ENCODE peak calls at places on chromosomes 2 and 18, in six cellular contexts. R is CD8-positive, alpha-beta T cell; J is GM06990; Y is AG09309; K is GM12864; S is astrocyte of the spinal cord. M is an unnamed sample.

GRCh38 chr18:7803956-7804469 is 236.9 kb downstream of the PTPRM start:
- DNase-seq in R (no peak), J (no peak), Y (no peak), K (no peak), S (no peak), M (no peak)

GRCh38 chr2:35973737-35974132 is 381.8 kb upstream of the CRIM1 start:
- DNase-seq in R (no peak), J (no peak), Y (no peak), K (no peak), S (no peak), M (no peak)

GRCh38 chr18:23237524-23238151 is 102.4 kb downstream of the CABLES1 start:
- DNase-seq in R (peak), J (peak), Y (no peak), K (peak), S (peak), M (no peak)

GRCh38 chr2:208407667-208408066 is 1.1 kb downstream of the PTH2R start:
- DNase-seq in R (no peak), J (no peak), Y (no peak), K (no peak), S (peak), M (no peak)

GRCh38 chr2:160022162-160022561 is 40.3 kb downstream of the PLA2R1 start:
- DNase-seq in R (no peak), J (no peak), Y (no peak), K (peak), S (no peak), M (no peak)

GRCh38 chr2:17471979-17472378 is 46.3 kb downstream of the RAD51AP2 start:
- DNase-seq in R (no peak), J (no peak), Y (no peak), K (no peak), S (no peak), M (no peak)

GRCh38 chr2:113098532-113098931 is 28.9 kb upstream of the IL1RN start:
- DNase-seq in R (no peak), J (no peak), Y (no peak), K (no peak), S (no peak), M (no peak)

GRCh38 chr18:72544092-72544886 is at the start of gene CBLN2:
- DNase-seq in R (no peak), J (peak), Y (no peak), K (no peak), S (peak), M (peak)

GRCh38 chr18:23115683-23116096 is 19.6 kb upstream of the CABLES1 start:
- DNase-seq in R (no peak), J (no peak), Y (peak), K (no peak), S (peak), M (no peak)

GRCh38 chr18:23200751-23201150 is 65.5 kb downstream of the CABLES1 start:
- DNase-seq in R (no peak), J (no peak), Y (no peak), K (no peak), S (no peak), M (no peak)

GRCh38 chr2:211085056-211085680 is 528.8 kb downstream of the CPS1 start:
- DNase-seq in R (no peak), J (no peak), Y (no peak), K (no peak), S (peak), M (no peak)

GRCh38 chr18:54871231-54871630 is 43.0 kb downstream of the RAB27B start:
- DNase-seq in R (no peak), J (no peak), Y (no peak), K (no peak), S (no peak), M (no peak)

GRCh38 chr18:23877371-23877770 is 137.2 kb upstream of the TTC39C start:
- DNase-seq in R (no peak), J (no peak), Y (no peak), K (no peak), S (no peak), M (no peak)

GRCh38 chr2:173462908-173463840 is 108.5 kb downstream of the CDCA7 start:
- DNase-seq in R (no peak), J (no peak), Y (no peak), K (no peak), S (no peak), M (no peak)

GRCh38 chr2:34070196-34070595 is 471.1 kb upstream of the FAM98A start:
- DNase-seq in R (no peak), J (no peak), Y (no peak), K (no peak), S (no peak), M (no peak)

GRCh38 chr18:54776282-54776977 is 51.8 kb upstream of the RAB27B start:
- DNase-seq in R (no peak), J (peak), Y (peak), K (no peak), S (peak), M (no peak)

GRCh38 chr18:28666216-28666615 is 489.3 kb upstream of the CDH2 start:
- DNase-seq in R (no peak), J (no peak), Y (no peak), K (no peak), S (no peak), M (no peak)

GRCh38 chr2:169672403-169672802 is 21.8 kb downstream of the CFAP210 start:
- DNase-seq in R (no peak), J (no peak), Y (no peak), K (no peak), S (no peak), M (no peak)

GRCh38 chr18:57078614-57079013 is 68.3 kb upstream of the BOD1L2 start:
- DNase-seq in R (no peak), J (no peak), Y (no peak), K (no peak), S (no peak), M (no peak)

GRCh38 chr2:70678576-70679143 is 89.3 kb downstream of the ADD2 start:
- DNase-seq in R (no peak), J (no peak), Y (no peak), K (no peak), S (no peak), M (no peak)

GRCh38 chr18:26617151-26617554 is 68.8 kb upstream of the KCTD1 start:
- DNase-seq in R (no peak), J (no peak), Y (peak), K (no peak), S (peak), M (no peak)

GRCh38 chr2:237446333-237446654 is 32.3 kb upstream of the COL6A3 start:
- DNase-seq in R (no peak), J (no peak), Y (no peak), K (no peak), S (no peak), M (no peak)

GRCh38 chr2:165953306-165953654 is 296 bp downstream of the TTC21B start:
- DNase-seq in R (no peak), J (no peak), Y (no peak), K (peak), S (no peak), M (no peak)

GRCh38 chr2:166126014-166126639 is 1.7 kb downstream of the SCN1A start:
- DNase-seq in R (no peak), J (no peak), Y (peak), K (no peak), S (peak), M (no peak)

GRCh38 chr2:28981016-28981441 is at the start of gene TOGARAM2:
- DNase-seq in R (no peak), J (no peak), Y (no peak), K (no peak), S (peak), M (no peak)

GRCh38 chr2:4628931-4629565 is 925.7 kb downstream of the DCDC2C start:
- DNase-seq in R (no peak), J (no peak), Y (no peak), K (no peak), S (no peak), M (no peak)

GRCh38 chr2:99880148-99880983 is 262.0 kb downstream of the AFF3 start:
- DNase-seq in R (no peak), J (no peak), Y (peak), K (no peak), S (peak), M (no peak)

GRCh38 chr2:54103454-54104314 is 11.7 kb upstream of the ACYP2 start:
- DNase-seq in R (peak), J (peak), Y (peak), K (no peak), S (peak), M (no peak)

GRCh38 chr2:206158563-206159345 is 490 bp downstream of the NDUFS1 start:
- DNase-seq in R (no peak), J (no peak), Y (no peak), K (no peak), S (peak), M (peak)

GRCh38 chr2:38634684-38635083 is 31.2 kb upstream of the GALM start:
- DNase-seq in R (no peak), J (peak), Y (no peak), K (peak), S (no peak), M (no peak)

GRCh38 chr2:37561615-37562569 is 109.5 kb downstream of the CDC42EP3 start:
- DNase-seq in R (no peak), J (no peak), Y (no peak), K (no peak), S (peak), M (no peak)

GRCh38 chr2:139946690-139947089 is 1166.5 kb upstream of the NXPH2 start:
- DNase-seq in R (no peak), J (no peak), Y (no peak), K (no peak), S (no peak), M (no peak)

GRCh38 chr2:36380624-36381481 is 25.3 kb downstream of the CRIM1 start:
- DNase-seq in R (no peak), J (no peak), Y (no peak), K (no peak), S (peak), M (no peak)

GRCh38 chr2:67046568-67046967 is 350.6 kb upstream of the ETAA1 start:
- DNase-seq in R (no peak), J (no peak), Y (no peak), K (no peak), S (no peak), M (no peak)

GRCh38 chr2:67043781-67044478 is 353.2 kb upstream of the ETAA1 start:
- DNase-seq in R (no peak), J (no peak), Y (no peak), K (no peak), S (no peak), M (no peak)

GRCh38 chr2:67050621-67051020 is 346.5 kb upstream of the ETAA1 start:
- DNase-seq in R (no peak), J (no peak), Y (no peak), K (no peak), S (no peak), M (no peak)

GRCh38 chr2:67048314-67048713 is 348.8 kb upstream of the ETAA1 start:
- DNase-seq in R (no peak), J (no peak), Y (no peak), K (no peak), S (no peak), M (no peak)
- TF ChIP-seq CTCF in R (no peak), J (peak), Y (no peak), K (peak), S (no peak), M (no peak)

GRCh38 chr2:42921721-42922120 is 129.3 kb upstream of the HAAO start:
- DNase-seq in R (no peak), J (no peak), Y (no peak), K (no peak), S (no peak), M (no peak)

GRCh38 chr2:42922790-42923631 is 130.6 kb upstream of the HAAO start:
- DNase-seq in R (no peak), J (no peak), Y (peak), K (no peak), S (peak), M (no peak)

GRCh38 chr2:42922293-42922692 is 129.9 kb upstream of the HAAO start:
- DNase-seq in R (no peak), J (no peak), Y (no peak), K (no peak), S (no peak), M (no peak)

GRCh38 chr2:42920446-42921161 is 128.2 kb upstream of the HAAO start:
- DNase-seq in R (no peak), J (no peak), Y (no peak), K (no peak), S (no peak), M (no peak)

GRCh38 chr2:42921162-42921550 is 128.8 kb upstream of the HAAO start:
- DNase-seq in R (no peak), J (no peak), Y (no peak), K (no peak), S (no peak), M (no peak)
- TF ChIP-seq CTCF in R (no peak), J (no peak), Y (no peak), K (no peak), S (no peak), M (no peak)

DNA sequence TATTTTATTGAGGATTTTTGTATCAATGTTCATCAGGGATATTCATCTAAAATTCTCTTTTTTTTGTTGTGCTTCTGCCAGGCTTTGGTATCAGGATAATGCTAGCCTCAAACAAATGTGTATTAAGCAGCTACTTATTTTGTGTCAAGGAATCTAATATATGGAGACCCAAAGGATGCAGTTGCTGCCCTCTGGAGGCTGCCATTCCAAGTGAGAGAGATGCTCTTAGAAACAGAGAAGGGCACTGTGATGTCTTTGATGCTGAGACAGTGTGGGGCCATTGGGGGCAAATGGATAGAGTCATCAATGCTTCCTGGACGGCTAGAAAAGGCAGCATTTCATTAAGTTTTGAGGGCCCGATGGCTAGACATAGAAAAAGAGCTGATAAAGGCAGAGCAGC is 292.6 kb downstream of the SETBP1 start:
- DNase-seq in R (no peak), J (no peak), Y (no peak), K (no peak), S (peak), M (no peak)
- TF ChIP-seq CTCF in R (no peak), J (peak), Y (peak), K (peak), S (peak), M (no peak)

GRCh38 chr2:20507711-20508110 is 60.8 kb downstream of the RHOB start:
- DNase-seq in R (no peak), J (no peak), Y (no peak), K (no peak), S (no peak), M (no peak)

GRCh38 chr2:20509301-20509765 is 62.5 kb downstream of the RHOB start:
- DNase-seq in R (no peak), J (no peak), Y (no peak), K (no peak), S (no peak), M (no peak)

GRCh38 chr2:20507166-20507692 is 60.4 kb downstream of the RHOB start:
- DNase-seq in R (no peak), J (peak), Y (no peak), K (peak), S (no peak), M (no peak)

GRCh38 chr2:20504174-20504573 is 57.3 kb downstream of the RHOB start:
- DNase-seq in R (no peak), J (no peak), Y (no peak), K (no peak), S (no peak), M (no peak)

DNA sequence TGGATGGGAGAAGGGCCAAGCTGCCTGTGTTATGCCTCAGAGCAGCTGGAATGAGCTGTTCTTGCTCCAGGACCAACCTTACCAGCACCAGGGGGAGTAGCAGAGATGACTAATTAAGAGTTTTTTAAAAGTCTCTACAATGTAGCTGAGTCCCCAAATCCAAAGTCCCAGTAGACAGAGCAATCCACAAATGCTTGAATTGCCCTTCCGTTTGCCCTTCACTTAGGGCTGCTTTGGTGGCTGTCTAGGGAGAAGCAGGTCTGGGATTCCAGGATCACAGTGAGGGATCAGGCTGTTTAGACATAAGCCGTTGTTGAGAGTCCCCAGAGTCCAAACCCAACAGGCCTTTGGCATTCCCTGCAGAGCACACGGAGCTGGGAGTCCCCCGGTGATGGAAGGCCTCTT is 59.4 kb downstream of the RHOB start:
- DNase-seq in R (no peak), J (no peak), Y (no peak), K (no peak), S (peak), M (no peak)
- TF ChIP-seq CTCF in R (no peak), J (no peak), Y (peak), K (peak), S (peak), M (no peak)

DNA sequence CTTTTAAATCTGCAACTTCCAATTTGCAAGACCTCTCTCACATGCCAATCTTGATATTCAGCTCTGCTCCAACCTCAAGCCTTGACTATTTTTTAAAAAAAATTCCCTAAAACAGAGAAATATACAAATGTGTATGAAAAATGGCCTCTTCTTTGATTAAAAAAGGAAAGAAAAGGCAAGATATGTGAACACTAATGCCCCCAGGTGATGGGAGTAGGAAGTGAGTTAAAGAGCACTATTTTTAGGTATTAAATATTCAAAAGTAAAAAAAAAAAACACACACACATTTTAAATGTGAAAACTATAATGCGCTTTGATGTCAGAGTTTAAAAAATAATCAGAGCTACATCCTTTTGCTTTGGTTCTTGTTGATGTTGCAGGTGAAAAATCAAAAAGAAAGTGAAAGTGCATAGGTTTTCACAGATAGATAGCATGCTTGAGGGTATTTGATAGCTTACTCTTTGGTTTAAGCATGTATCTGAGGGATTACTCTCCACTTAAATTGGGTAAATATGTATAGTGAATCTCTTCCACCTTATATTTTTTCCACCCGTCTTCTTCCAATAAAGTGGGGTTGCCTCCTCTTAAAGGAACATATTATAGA is 406.0 kb upstream of the POU3F3 start:
- DNase-seq in R (no peak), J (no peak), Y (no peak), K (no peak), S (no peak), M (no peak)
- TF ChIP-seq CTCF in R (no peak), J (peak), Y (no peak), K (peak), S (peak), M (peak)

DNA sequence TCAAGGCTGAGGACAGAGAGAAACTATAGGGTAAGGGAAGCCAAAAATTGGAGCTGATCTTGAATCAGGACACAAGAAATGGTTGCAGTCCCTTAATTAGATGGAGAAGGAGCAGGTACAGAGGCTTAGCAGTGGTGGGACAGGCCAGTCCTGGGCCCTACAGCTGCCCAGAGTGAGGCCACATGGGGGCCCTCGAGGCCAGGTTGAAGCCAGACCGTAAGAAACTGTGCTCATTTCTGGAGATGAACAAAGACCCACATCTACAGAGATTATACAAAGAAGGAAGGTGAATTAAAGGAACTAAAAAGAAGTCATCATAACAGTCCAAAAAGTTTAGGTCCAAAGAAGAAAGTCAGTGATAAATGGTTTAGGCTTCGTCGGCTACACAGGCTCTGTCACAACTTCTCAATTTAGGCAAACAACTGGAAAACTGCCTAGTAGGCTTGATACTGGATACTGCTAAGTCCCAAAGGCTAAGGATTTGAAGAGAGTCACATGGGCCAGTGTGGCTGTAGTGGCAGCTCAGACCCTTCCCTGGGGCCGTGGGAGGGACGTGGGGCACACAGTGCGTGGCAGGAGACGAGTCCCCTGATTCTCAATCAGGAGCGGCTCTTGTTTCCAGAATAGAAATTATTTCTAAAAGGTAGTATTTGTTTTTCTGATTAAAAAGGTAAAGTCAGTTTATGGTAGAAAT is 50.4 kb upstream of the CNGA3 start:
- DNase-seq in R (no peak), J (no peak), Y (no peak), K (no peak), S (no peak), M (no peak)
- TF ChIP-seq CTCF in R (no peak), J (no peak), Y (peak), K (peak), S (peak), M (no peak)

DNA sequence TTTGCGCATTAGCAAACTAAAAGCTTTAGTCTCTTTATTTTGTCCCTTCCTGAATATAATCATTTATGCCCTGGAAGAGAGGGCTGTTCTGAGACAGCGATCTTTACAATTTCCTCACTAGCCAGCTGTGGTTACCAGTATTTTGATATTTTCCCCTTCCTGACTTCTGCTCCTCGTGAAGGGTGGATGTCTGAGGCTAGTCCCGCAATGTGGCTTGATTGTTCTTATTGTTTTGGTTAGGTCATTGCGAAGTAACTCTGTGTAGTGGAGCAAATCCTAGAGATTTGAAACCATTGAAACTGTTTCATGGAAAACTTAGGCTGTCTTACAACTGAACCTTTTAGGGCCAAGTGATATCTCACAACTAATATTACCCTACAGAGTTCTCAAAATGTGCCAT is 2.4 kb downstream of the MRPL33 start:
- DNase-seq in R (no peak), J (no peak), Y (no peak), K (no peak), S (no peak), M (no peak)
- TF ChIP-seq CTCF in R (no peak), J (no peak), Y (no peak), K (no peak), S (no peak), M (no peak)

GRCh38 chr2:216485237-216485636 is 13.4 kb upstream of the RPL37A start:
- DNase-seq in R (no peak), J (no peak), Y (no peak), K (no peak), S (no peak), M (no peak)
- TF ChIP-seq CTCF in R (no peak), J (no peak), Y (no peak), K (no peak), S (no peak), M (no peak)

GRCh38 chr18:51340332-51340731 is 142.9 kb upstream of the MEX3C start:
- DNase-seq in R (no peak), J (no peak), Y (no peak), K (no peak), S (peak), M (no peak)

GRCh38 chr18:51339866-51340265 is 142.4 kb upstream of the MEX3C start:
- DNase-seq in R (no peak), J (no peak), Y (no peak), K (no peak), S (peak), M (no peak)

GRCh38 chr18:51342815-51343214 is 145.3 kb upstream of the MEX3C start:
- DNase-seq in R (no peak), J (no peak), Y (no peak), K (no peak), S (peak), M (no peak)

GRCh38 chr18:51337406-51337805 is 139.9 kb upstream of the MEX3C start:
- DNase-seq in R (no peak), J (no peak), Y (no peak), K (no peak), S (peak), M (no peak)
- TF ChIP-seq CTCF in R (no peak), J (no peak), Y (no peak), K (no peak), S (no peak), M (no peak)

M was measured in progenitor cell of endocrine pancreas.